ENCODE peak calls at places on chromosomes 5 and 9, in eight cellular contexts. X is GM13977; Q is transverse colon; A is CD4-positive, alpha-beta T cell; R is hepatocyte; C is tibial artery; K is kidney; J is AG09319. I is an unnamed sample.
A peak's percentile ranks its signal among the peaks of the same experiment; 100 is the strongest.

GRCh38 chr5:88438006-88438405 is 169.4 kb upstream of the TMEM161B start:
- DNase-seq in X (no peak), Q (no peak), A (no peak), R (no peak), C (no peak), K (no peak), J (no peak), I (no peak)

GRCh38 chr9:2469681-2470141 is 151.9 kb upstream of the VLDLR start:
- DNase-seq in X (no peak), Q (peak; percentile 51), A (no peak), R (no peak), C (no peak), K (no peak), J (no peak), I (no peak)

GRCh38 chr5:13994606-13995336 is 50.3 kb upstream of the DNAH5 start:
- DNase-seq in X (no peak), Q (no peak), A (no peak), R (no peak), C (no peak), K (no peak), J (peak; percentile 36), I (no peak)

GRCh38 chr5:6003040-6003825 is 375.1 kb downstream of the MED10 start:
- DNase-seq in X (no peak), Q (no peak), A (no peak), R (no peak), C (no peak), K (no peak), J (no peak), I (no peak)

GRCh38 chr9:97990259-97990658 is 7.1 kb downstream of the ANP32B start:
- DNase-seq in X (no peak), Q (no peak), A (no peak), R (peak; percentile 55), C (no peak), K (no peak), J (no peak), I (no peak)

GRCh38 chr9:86099695-86100364 is 472 bp upstream of the GOLM1 start:
- DNase-seq in X (peak; percentile 45), Q (peak; percentile 75), A (no peak), R (peak; percentile 76), C (peak; percentile 48), K (no peak), J (no peak), I (no peak)

GRCh38 chr5:128213340-128213739 is 129.8 kb downstream of the SLC12A2 start:
- DNase-seq in X (peak; percentile 32), Q (peak; percentile 41), A (no peak), R (peak; percentile 76), C (no peak), K (no peak), J (peak; percentile 49), I (no peak)

GRCh38 chr9:128412120-128412790 is 8.4 kb upstream of the CERCAM start:
- DNase-seq in X (no peak), Q (peak; percentile 29), A (peak; percentile 32), R (peak; percentile 56), C (peak; percentile 43), K (no peak), J (no peak), I (peak; percentile 33)

GRCh38 chr5:113140837-113141661 is 164.5 kb downstream of the DCP2 start:
- DNase-seq in X (no peak), Q (no peak), A (no peak), R (peak; percentile 38), C (peak; percentile 59), K (no peak), J (peak; percentile 44), I (no peak)

GRCh38 chr5:176889321-176890280 is 9.5 kb downstream of the HK3 start:
- DNase-seq in X (peak; percentile 5), Q (peak; percentile 4), A (no peak), R (no peak), C (no peak), K (no peak), J (no peak), I (no peak)

GRCh38 chr5:177131711-177132503 is 1.7 kb upstream of the NSD1 start:
- DNase-seq in X (no peak), Q (no peak), A (no peak), R (peak; percentile 67), C (no peak), K (peak; percentile 84), J (no peak), I (no peak)

GRCh38 chr5:172841-173251 is 18.4 kb upstream of the LRRC14B start:
- DNase-seq in X (no peak), Q (no peak), A (no peak), R (no peak), C (peak; percentile 17), K (no peak), J (no peak), I (no peak)

GRCh38 chr9:107137495-107138202 is 145.4 kb upstream of the RAD23B start:
- DNase-seq in X (peak; percentile 36), Q (no peak), A (no peak), R (peak; percentile 57), C (no peak), K (no peak), J (no peak), I (no peak)

GRCh38 chr5:3518057-3518456 is 77.6 kb upstream of the IRX1 start:
- DNase-seq in X (no peak), Q (no peak), A (no peak), R (no peak), C (no peak), K (no peak), J (no peak), I (no peak)

GRCh38 chr9:123335227-123335985 is 20.6 kb upstream of the CRB2 start:
- DNase-seq in X (no peak), Q (no peak), A (no peak), R (peak; percentile 89), C (no peak), K (no peak), J (peak; percentile 28), I (no peak)

GRCh38 chr5:160075073-160075472 is 44.2 kb downstream of the PWWP2A start:
- DNase-seq in X (no peak), Q (no peak), A (no peak), R (no peak), C (no peak), K (no peak), J (no peak), I (no peak)

GRCh38 chr5:74552101-74552500 is 88.4 kb downstream of the ENC1 start:
- DNase-seq in X (no peak), Q (no peak), A (no peak), R (no peak), C (no peak), K (no peak), J (no peak), I (no peak)

GRCh38 chr9:136840140-136840876 is 2.0 kb upstream of the AJM1 start:
- DNase-seq in X (no peak), Q (no peak), A (no peak), R (peak; percentile 48), C (no peak), K (no peak), J (no peak), I (no peak)

GRCh38 chr5:175201393-175201792 is 242.6 kb downstream of the DRD1 start:
- DNase-seq in X (no peak), Q (no peak), A (no peak), R (no peak), C (no peak), K (no peak), J (no peak), I (no peak)

GRCh38 chr9:89519393-89519805 is 21.5 kb upstream of the SEMA4D start:
- DNase-seq in X (no peak), Q (no peak), A (no peak), R (no peak), C (no peak), K (peak; percentile 87), J (peak; percentile 5), I (no peak)

GRCh38 chr9:114929166-114929565 is 1.2 kb downstream of the TNFSF8 start:
- DNase-seq in X (peak; percentile 22), Q (no peak), A (no peak), R (no peak), C (no peak), K (no peak), J (no peak), I (no peak)

GRCh38 chr5:134450374-134450773 is 38.7 kb upstream of the CDKN2AIPNL start:
- DNase-seq in X (no peak), Q (no peak), A (no peak), R (no peak), C (no peak), K (no peak), J (no peak), I (no peak)

GRCh38 chr5:36607114-36607561 is 732 bp downstream of the SLC1A3 start:
- DNase-seq in X (no peak), Q (no peak), A (no peak), R (peak; percentile 34), C (no peak), K (peak; percentile 43), J (no peak), I (no peak)

GRCh38 chr5:153158608-153159007 is 331.9 kb upstream of the GRIA1 start:
- DNase-seq in X (no peak), Q (no peak), A (no peak), R (no peak), C (no peak), K (no peak), J (no peak), I (no peak)

GRCh38 chr5:31470608-31471007 is 61.3 kb downstream of the DROSHA start:
- DNase-seq in X (no peak), Q (peak; percentile 10), A (no peak), R (no peak), C (peak; percentile 66), K (peak; percentile 70), J (no peak), I (no peak)

GRCh38 chr5:173010021-173010420 is 26.4 kb downstream of the ATP6V0E1 start:
- DNase-seq in X (no peak), Q (no peak), A (no peak), R (no peak), C (no peak), K (no peak), J (peak; percentile 23), I (no peak)

GRCh38 chr9:93188426-93189368 is 4.8 kb downstream of the WNK2 start:
- DNase-seq in X (no peak), Q (no peak), A (no peak), R (no peak), C (no peak), K (peak; percentile 21), J (no peak), I (no peak)

GRCh38 chr9:36793277-36793676 is 220.6 kb downstream of the MELK start:
- DNase-seq in X (no peak), Q (no peak), A (no peak), R (no peak), C (no peak), K (no peak), J (no peak), I (no peak)
- TF ChIP-seq CTCF in X (peak; percentile 30), Q (no peak), A (no peak), R (peak; percentile 16), C (no peak), K (no peak), J (no peak), I (no peak)

GRCh38 chr5:157761690-157762611 is 18.4 kb downstream of the LSM11 start:
- DNase-seq in X (peak; percentile 74), Q (peak; percentile 8), A (no peak), R (peak; percentile 83), C (no peak), K (no peak), J (no peak), I (no peak)
- TF ChIP-seq CTCF in X (peak; percentile 72), Q (peak; percentile 71), A (peak; percentile 88), R (peak; percentile 77), C (peak; percentile 78), K (peak; percentile 73), J (peak; percentile 80), I (peak; percentile 11)

GRCh38 chr5:72300590-72301339 is 19.3 kb downstream of the MRPS27 start:
- DNase-seq in X (no peak), Q (no peak), A (no peak), R (no peak), C (no peak), K (no peak), J (no peak), I (no peak)
- TF ChIP-seq CTCF in X (no peak), Q (no peak), A (no peak), R (no peak), C (no peak), K (no peak), J (no peak), I (no peak)

GRCh38 chr9:78626971-78627370 is 330.0 kb downstream of the PSAT1 start:
- DNase-seq in X (no peak), Q (no peak), A (no peak), R (no peak), C (no peak), K (no peak), J (no peak), I (no peak)
- TF ChIP-seq CTCF in X (no peak), Q (no peak), A (no peak), R (no peak), C (no peak), K (no peak), J (no peak), I (no peak)

I was measured in omental fat pad.